ENCODE peak calls at places on chromosomes 13 and 19, in five cellular contexts. Q is nephron progenitor cell, J is PC-9, Z is brain microvascular endothelial cell, V is progenitor cell of endocrine pancreas. W is an unnamed sample.

GRCh38 chr13:52599037-52599852 is 43.0 kb upstream of the HNRNPA1L2 start:
- DNase-seq in Q (no peak), J (no peak), Z (peak; percentile 60), V (no peak), W (no peak)

GRCh38 chr13:40477623-40478608 is 188.5 kb downstream of the FOXO1 start:
- DNase-seq in Q (no peak), J (no peak), Z (peak; percentile 24), V (no peak), W (no peak)

GRCh38 chr19:41311072-41311471 is 1.1 kb downstream of the CCDC97 start:
- DNase-seq in Q (no peak), J (no peak), Z (no peak), V (no peak), W (no peak)

GRCh38 chr13:98044301-98044700 is 90.8 kb downstream of the IPO5 start:
- DNase-seq in Q (no peak), J (no peak), Z (no peak), V (no peak), W (no peak)

GRCh38 chr19:1260749-1261511 is 8.2 kb upstream of the CIRBP start:
- DNase-seq in Q (peak; percentile 97), J (peak; percentile 78), Z (peak; percentile 93), V (peak; percentile 93), W (peak; percentile 95)

GRCh38 chr19:48913114-48913513 is 13.0 kb downstream of the NUCB1 start:
- DNase-seq in Q (no peak), J (no peak), Z (no peak), V (no peak), W (no peak)

GRCh38 chr13:53285896-53286430 is 257.4 kb downstream of the OLFM4 start:
- DNase-seq in Q (no peak), J (no peak), Z (no peak), V (no peak), W (no peak)

GRCh38 chr19:10395853-10396355 is 7.4 kb downstream of the CDC37 start:
- DNase-seq in Q (no peak), J (no peak), Z (no peak), V (no peak), W (no peak)

GRCh38 chr19:54299126-54299498 is 13.9 kb downstream of the LILRA5 start:
- DNase-seq in Q (no peak), J (no peak), Z (no peak), V (no peak), W (no peak)

GRCh38 chr19:13057147-13057572 is 45.5 kb downstream of the LYL1 start:
- DNase-seq in Q (no peak), J (no peak), Z (no peak), V (no peak), W (no peak)

GRCh38 chr13:50055454-50055853 is 40.2 kb downstream of the KCNRG start:
- DNase-seq in Q (no peak), J (no peak), Z (no peak), V (no peak), W (no peak)

GRCh38 chr13:110136660-110137585 is 170.0 kb downstream of the COL4A1 start:
- DNase-seq in Q (no peak), J (no peak), Z (no peak), V (no peak), W (no peak)

GRCh38 chr13:110341445-110342247 is 34.6 kb downstream of the COL4A2 start:
- DNase-seq in Q (no peak), J (no peak), Z (peak; percentile 91), V (no peak), W (no peak)

GRCh38 chr19:10452726-10453620 is 32.6 kb downstream of the PDE4A start:
- DNase-seq in Q (no peak), J (no peak), Z (no peak), V (no peak), W (no peak)

GRCh38 chr13:76965759-76966421 is 17.6 kb downstream of the ACOD1 start:
- DNase-seq in Q (no peak), J (peak; percentile 67), Z (peak; percentile 62), V (no peak), W (no peak)

GRCh38 chr19:1315470-1316166 is 29.9 kb downstream of the EFNA2 start:
- DNase-seq in Q (peak; percentile 70), J (no peak), Z (peak; percentile 8), V (peak; percentile 33), W (peak; percentile 40)

GRCh38 chr13:109737606-109738005 is 48.8 kb downstream of the IRS2 start:
- DNase-seq in Q (no peak), J (peak; percentile 69), Z (no peak), V (no peak), W (no peak)

GRCh38 chr19:51166846-51167490 is 24.9 kb downstream of the SIGLEC7 start:
- DNase-seq in Q (no peak), J (no peak), Z (no peak), V (no peak), W (no peak)

GRCh38 chr13:90787007-90787406 is 560.5 kb upstream of the MIR17HG start:
- DNase-seq in Q (no peak), J (no peak), Z (peak; percentile 10), V (no peak), W (no peak)

GRCh38 chr13:30107536-30108136 is 199.7 kb downstream of the KATNAL1 start:
- DNase-seq in Q (no peak), J (peak; percentile 73), Z (no peak), V (no peak), W (no peak)

GRCh38 chr13:24116103-24116502 is 44.4 kb upstream of the SPATA13 start:
- DNase-seq in Q (no peak), J (no peak), Z (no peak), V (no peak), W (no peak)

GRCh38 chr19:20607943-20608342 is 42.4 kb upstream of the ZNF737 start:
- DNase-seq in Q (no peak), J (no peak), Z (no peak), V (no peak), W (no peak)

DNA sequence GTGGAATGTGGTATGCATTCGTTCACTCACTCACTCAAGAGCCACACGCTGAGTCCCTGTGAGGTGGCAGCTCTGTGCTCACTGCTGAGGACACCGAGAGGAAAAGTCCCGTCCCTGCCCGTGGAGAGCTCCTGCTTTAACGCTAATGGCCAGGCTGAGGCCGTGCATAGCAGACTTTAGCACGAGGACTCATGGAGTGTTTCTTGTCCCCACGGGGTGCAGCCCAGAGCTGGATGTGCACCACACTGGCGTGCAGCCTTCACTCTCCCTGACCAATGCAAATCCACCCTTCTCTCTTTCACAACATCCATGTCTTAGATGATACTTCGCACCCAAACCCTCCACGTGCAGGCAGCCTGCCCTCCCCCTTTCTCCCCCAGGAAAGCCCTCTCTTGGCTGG is 159.6 kb upstream of the ZNF536 start:
- DNase-seq in Q (no peak), J (no peak), Z (no peak), V (no peak), W (no peak)
- TF ChIP-seq CTCF in Q (no peak), J (no peak), Z (no peak), V (no peak), W (no peak)

DNA sequence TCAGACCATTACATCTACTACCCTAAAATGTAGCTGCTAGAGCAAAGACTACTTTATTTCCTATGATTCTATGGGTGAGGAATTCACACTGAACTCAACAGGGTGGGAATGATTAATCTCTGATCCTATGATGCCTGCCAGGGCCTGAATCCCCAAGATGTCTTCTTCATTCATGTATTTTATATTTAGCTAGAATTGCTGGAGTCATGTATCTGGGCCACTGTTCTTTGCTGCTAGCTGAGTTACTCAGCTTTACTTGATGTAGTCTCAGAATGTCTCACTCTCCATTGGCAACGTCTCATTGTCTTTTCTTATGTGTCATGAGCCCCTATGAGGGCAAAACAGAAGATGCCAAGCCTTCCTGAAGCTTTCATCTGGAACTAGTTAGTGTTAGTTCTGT is 21.1 kb downstream of the ZNF582 start:
- DNase-seq in Q (no peak), J (no peak), Z (no peak), V (no peak), W (no peak)
- TF ChIP-seq CTCF in Q (no peak), J (no peak), Z (no peak), V (no peak), W (no peak)

DNA sequence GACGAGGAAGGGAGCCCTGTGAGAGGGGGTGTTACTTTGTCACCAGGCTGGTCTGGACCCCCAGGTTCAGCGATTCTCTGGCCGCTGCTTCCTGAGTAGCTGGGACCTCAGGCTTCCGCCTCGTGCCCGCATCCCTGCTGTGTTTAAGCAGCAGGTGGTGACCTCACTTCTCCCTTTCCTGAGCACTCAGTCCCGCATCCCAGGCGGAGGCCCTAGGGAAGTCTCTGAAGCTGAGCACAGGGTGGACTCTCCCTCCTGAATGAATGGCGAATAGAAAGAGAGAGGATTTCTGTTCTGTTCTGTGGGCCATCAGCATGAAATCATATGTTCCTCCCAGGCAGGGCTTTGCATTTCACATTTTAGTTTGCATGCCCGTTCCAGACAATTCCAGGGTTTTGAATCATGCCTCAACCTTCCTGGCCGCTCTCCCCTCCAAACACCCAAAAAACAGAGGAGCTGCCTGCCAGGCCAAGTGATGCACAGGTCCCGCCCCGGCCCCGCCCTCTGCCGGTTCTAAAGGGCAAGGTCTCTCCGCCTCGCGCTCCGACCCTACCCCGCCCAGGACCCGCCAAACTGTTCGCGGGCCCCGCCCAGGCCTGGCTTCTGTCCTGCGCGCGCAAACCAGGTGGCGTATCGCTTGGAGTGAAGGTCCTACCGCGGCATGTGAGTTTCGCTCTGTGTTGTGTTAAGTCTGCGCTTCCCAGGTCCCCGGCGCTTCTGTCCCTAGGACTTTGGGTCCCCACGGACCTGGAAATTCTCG is 35.1 kb upstream of the ZNF808 start:
- DNase-seq in Q (peak; percentile 61), J (no peak), Z (no peak), V (peak; percentile 80), W (no peak)
- TF ChIP-seq CTCF in Q (no peak), J (no peak), Z (no peak), V (peak; percentile 38), W (no peak)

DNA sequence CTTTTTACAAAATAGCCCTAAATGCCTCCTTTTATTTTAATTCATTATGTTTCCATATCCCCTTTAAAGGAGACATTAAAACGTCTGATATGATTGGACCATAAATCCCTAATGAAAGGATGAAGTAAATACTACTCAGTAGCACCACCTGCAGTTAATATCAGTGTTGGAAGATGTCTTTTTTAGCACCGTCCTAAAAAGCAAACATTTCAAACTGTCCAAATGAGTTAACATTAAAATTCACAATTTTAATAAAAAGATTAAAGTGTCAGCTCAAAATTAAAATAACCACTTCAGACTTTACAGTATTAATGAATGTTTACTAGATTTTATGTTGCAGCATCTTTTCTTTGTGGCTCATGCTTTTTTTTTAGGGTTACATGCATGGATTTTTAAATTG is 12.3 kb downstream of the ZNF507 start:
- DNase-seq in Q (no peak), J (no peak), Z (no peak), V (no peak), W (no peak)
- TF ChIP-seq CTCF in Q (no peak), J (peak; percentile 45), Z (peak; percentile 21), V (peak; percentile 39), W (no peak)

GRCh38 chr19:35468637-35469036 is 20.6 kb downstream of the FFAR2 start:
- DNase-seq in Q (peak; percentile 28), J (peak; percentile 38), Z (peak; percentile 2), V (no peak), W (peak; percentile 51)
- TF ChIP-seq CTCF in Q (peak; percentile 45), J (peak; percentile 79), Z (peak; percentile 59), V (peak; percentile 61), W (peak; percentile 39)

GRCh38 chr19:39174142-39174541 is 22.6 kb upstream of the NCCRP1 start:
- DNase-seq in Q (no peak), J (no peak), Z (no peak), V (no peak), W (no peak)

GRCh38 chr19:39174558-39175544 is 21.9 kb upstream of the NCCRP1 start:
- DNase-seq in Q (no peak), J (no peak), Z (no peak), V (no peak), W (no peak)

GRCh38 chr19:39173502-39173991 is 23.2 kb upstream of the NCCRP1 start:
- DNase-seq in Q (no peak), J (no peak), Z (no peak), V (no peak), W (no peak)

GRCh38 chr19:39177110-39177699 is 19.6 kb upstream of the NCCRP1 start:
- DNase-seq in Q (no peak), J (no peak), Z (no peak), V (no peak), W (no peak)

GRCh38 chr19:39175564-39175963 is 21.2 kb upstream of the NCCRP1 start:
- DNase-seq in Q (no peak), J (no peak), Z (no peak), V (no peak), W (no peak)
- TF ChIP-seq CTCF in Q (no peak), J (no peak), Z (no peak), V (no peak), W (no peak)

W was measured in activated B cell treated with CpG ODN at 0.5 μM for 24 hours.